ENCODE peak calls at places on chromosomes 7 and 10, in four cellular contexts. C is colonic mucosa, L is Panc1, U is OCI-LY7. K is an unnamed sample.

GRCh38 chr10:42973870-42974692 is 102.8 kb upstream of the RET start:
- DNase-seq in C (no peak), L (no peak), U (no peak), K (no peak)

GRCh38 chr7:130961128-130961601 is 227.2 kb upstream of the KLF14 start:
- DNase-seq in U (peak; percentile 58), L (no peak), C (no peak), K (peak; percentile 94)

GRCh38 chr7:154781369-154782303 is 221.3 kb downstream of the PAXIP1 start:
- DNase-seq in L (no peak), U (no peak), C (no peak), K (no peak)

GRCh38 chr7:84176716-84177115 is 17.9 kb downstream of the SEMA3A start:
- DNase-seq in U (no peak), C (no peak), L (no peak), K (no peak)

GRCh38 chr10:49389331-49389920 is 6.5 kb downstream of the DRGX start:
- DNase-seq in U (no peak), L (no peak), C (no peak), K (no peak)

GRCh38 chr10:93542358-93542791 is 24.1 kb upstream of the FFAR4 start:
- DNase-seq in U (no peak), C (peak; percentile 86), L (no peak), K (no peak)

GRCh38 chr10:123357363-123358075 is 203.3 kb downstream of the BUB3 start:
- DNase-seq in U (no peak), C (no peak), L (no peak), K (no peak)

GRCh38 chr7:18655506-18655905 is 160.0 kb downstream of the HDAC9 start:
- DNase-seq in U (no peak), L (no peak), C (no peak), K (no peak)

GRCh38 chr7:80622531-80622930 is 15.9 kb upstream of the CD36 start:
- DNase-seq in L (no peak), C (no peak), U (no peak), K (no peak)

GRCh38 chr7:47327698-47328391 is 254.1 kb downstream of the TNS3 start:
- DNase-seq in U (no peak), L (no peak), C (peak; percentile 83), K (no peak)

GRCh38 chr7:26512737-26513136 is 221.1 kb downstream of the SNX10 start:
- DNase-seq in C (no peak), U (no peak), L (no peak), K (no peak)

GRCh38 chr7:2966466-2967078 is 77.1 kb downstream of the CARD11 start:
- DNase-seq in L (no peak), U (no peak), C (no peak), K (no peak)

GRCh38 chr7:42097756-42098155 is 139.3 kb downstream of the GLI3 start:
- DNase-seq in U (no peak), L (no peak), C (no peak), K (no peak)

GRCh38 chr10:117425908-117426566 is 50.8 kb upstream of the PDZD8 start:
- DNase-seq in U (no peak), C (no peak), L (no peak), K (no peak)
- H3K4me3 ChIP-seq in U (no peak overlapping the region), C (no peak overlapping the region), L (no peak overlapping the region), K (no peak overlapping the region)

DNA sequence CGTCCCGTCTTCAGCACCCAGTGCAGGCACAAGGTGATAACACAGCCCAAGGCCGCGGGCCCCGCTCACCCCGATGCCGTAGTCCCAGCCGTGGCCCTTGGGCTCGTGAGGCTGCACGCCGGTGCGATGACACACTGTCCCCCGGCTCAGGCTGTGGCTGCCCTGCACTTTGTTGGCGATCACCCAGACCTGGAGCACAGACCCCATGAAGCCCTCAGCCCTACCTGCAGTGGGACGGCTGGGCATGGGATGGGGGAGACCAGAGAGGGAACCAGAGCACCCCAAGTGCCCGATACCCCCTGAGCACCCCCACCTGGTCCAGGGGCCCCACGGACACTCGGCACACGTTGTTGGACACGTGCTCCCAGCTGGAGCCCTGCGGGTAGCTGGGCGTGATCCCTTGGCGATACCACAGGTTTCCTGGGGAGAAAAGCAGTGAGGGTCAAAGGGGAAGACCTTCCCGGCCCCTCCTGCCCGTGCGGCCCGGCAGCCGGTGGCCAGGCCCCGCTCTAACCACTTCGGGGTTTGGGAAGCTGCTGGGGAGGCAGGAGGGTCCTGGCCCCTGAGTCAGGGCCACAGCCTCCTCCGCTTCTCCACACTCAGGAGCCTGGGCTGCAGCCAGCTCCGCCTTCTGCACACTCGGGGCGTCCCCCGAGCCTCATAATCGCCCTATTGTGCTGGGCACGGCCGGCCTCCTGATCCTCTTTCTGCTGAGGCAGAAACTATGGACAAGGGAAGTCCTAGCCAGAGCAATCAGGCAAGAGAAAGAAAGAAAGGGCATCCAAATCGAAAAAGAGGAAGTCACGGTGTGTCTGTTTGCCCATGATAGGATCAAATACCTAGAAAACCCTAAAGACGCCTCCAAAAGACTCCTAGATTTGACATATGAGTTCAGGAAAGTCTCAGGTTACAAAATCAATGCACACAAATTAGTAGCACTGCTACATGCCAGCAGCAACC is 6.7 kb downstream of the BHLHA15 start:
- DNase-seq in U (peak; percentile 49), L (no peak), C (no peak), K (no peak)
- H3K27ac ChIP-seq in U (no peak overlapping the region), L (no peak overlapping the region), C (no peak overlapping the region), K (no peak overlapping the region)

DNA sequence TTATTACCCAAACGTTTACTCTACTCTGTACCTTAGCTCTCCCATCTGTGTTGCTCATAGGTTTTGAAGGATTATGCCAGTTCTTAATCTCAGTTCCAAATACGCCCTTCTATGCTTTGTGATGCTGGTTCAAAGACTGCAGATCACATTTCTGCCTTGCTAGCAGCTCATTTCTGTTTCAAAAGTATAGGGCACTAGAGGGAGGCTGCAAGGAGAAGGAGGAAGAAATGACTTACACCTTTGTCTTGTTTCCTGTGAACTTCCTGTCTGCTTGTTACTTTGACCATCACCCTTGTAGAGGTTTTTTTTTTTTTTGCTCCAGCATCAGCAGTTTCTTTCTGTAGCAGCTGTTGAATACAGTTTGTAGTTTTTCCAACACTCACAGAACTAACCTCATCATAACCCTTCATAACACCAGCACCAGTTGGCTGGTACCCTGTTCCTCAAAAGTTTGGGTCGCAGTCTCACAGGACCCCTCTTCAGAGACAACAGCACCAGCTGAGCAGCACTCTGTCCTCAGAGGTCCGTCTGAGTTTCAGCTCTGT is 16.5 kb downstream of the SLK start:
- DNase-seq in C (no peak), U (peak; percentile 67), L (no peak), K (peak; percentile 40)
- H3K4me1 ChIP-seq in C (no peaks in the 10 kb centered on the region), U (peaks cover 18% of the 10 kb centered on the region), L (peaks cover 21% of the 10 kb centered on the region), K (peaks cover 70% of the 10 kb centered on the region)

GRCh38 chr7:128891110-128891941 is 19.2 kb downstream of the KCP start:
- DNase-seq in U (no peak), L (no peak), C (no peak), K (peak; percentile 54)
- H3K4me3 ChIP-seq in U (no peak overlapping the region), L (peak overlapping the region; percentile 32), C (peak overlapping the region; percentile 22), K (no peak overlapping the region)

DNA sequence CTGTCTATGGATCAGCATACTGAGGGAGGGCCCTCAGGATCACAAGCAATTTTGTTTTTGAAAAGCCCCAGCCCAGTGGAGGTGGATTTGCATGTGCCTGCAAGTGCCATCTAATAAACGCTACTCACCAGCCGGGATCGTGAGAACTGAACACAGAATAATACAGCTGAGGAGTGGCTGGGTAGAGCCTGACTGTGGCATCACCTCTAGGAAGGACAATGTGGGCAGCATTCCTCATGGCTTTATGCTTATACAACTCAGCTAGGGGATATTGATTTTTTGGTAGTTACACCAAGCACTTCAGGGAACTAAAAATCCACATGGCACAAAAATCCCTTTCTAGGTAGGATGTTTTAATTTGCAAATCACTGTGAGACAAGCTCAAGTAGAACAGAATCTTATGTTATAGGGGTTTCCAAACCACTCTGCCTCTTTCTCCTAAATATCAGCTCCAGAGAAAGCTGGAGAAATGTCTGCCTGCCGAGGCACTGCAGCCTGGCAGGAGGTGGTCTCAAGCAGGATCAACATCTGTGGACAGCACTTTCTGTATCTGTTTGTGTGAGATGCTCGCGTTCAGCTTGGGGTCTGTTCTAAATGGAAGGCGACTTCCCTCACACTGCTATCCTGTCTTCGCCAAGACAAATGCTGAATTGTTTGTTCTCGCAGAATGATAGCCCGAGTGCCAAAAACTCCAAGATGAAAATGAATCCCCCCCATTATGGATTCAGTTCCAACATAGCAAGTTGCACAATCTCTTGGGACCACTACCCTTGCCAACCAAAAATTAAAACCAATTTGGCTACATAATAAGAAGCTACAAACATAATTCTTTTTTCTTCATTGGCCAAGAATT is 72.4 kb upstream of the PALS2 start:
- DNase-seq in L (no peak), C (no peak), U (no peak), K (no peak)
- H3K27ac ChIP-seq in L (no peak overlapping the region), C (no peak overlapping the region), U (no peak overlapping the region), K (no peak overlapping the region)

GRCh38 chr10:35449944-35450343 is 113.6 kb downstream of the CCNY start:
- DNase-seq in C (no peak), L (no peak), U (no peak), K (no peak)
- H3K4me1 ChIP-seq in C (peaks cover 8% of the 10 kb centered on the region), L (peaks cover 14% of the 10 kb centered on the region), U (peaks cover 24% of the 10 kb centered on the region), K (peaks cover 89% of the 10 kb centered on the region)